ENCODE peak calls at places on chromosomes 4 and X, in seven cellular contexts. One of them, this sample, is unnamed.

GRCh38 chr4:87961993-87962791 is 13.3 kb upstream of the SPP1 start:
- DNase-seq in SK-N-SH: no peak
- DNase-seq in esophagus muscularis mucosa: no peak
- DNase-seq in upper lobe of left lung: no peak
- DNase-seq in stomach: no peak
- DNase-seq in breast epithelium: no peak
- DNase-seq in HCT116: no peak
- DNase-seq in this sample: no peak

GRCh38 chrX:150731795-150732194 is 38.6 kb downstream of the MTMR1 start:
- DNase-seq in upper lobe of left lung: no peak
- DNase-seq in HCT116: no peak
- DNase-seq in esophagus muscularis mucosa: no peak
- DNase-seq in SK-N-SH: no peak
- DNase-seq in breast epithelium: no peak
- DNase-seq in stomach: no peak
- DNase-seq in this sample: no peak

GRCh38 chr4:7167706-7168105 is 24.6 kb upstream of the SORCS2 start:
- DNase-seq in breast epithelium: no peak
- DNase-seq in HCT116: no peak
- DNase-seq in upper lobe of left lung: no peak
- DNase-seq in SK-N-SH: no peak
- DNase-seq in esophagus muscularis mucosa: no peak
- DNase-seq in stomach: no peak
- DNase-seq in this sample: no peak

GRCh38 chr4:148315049-148315448 is 127.2 kb downstream of the NR3C2 start:
- DNase-seq in stomach: no peak
- DNase-seq in upper lobe of left lung: no peak
- DNase-seq in esophagus muscularis mucosa: no peak
- DNase-seq in HCT116: no peak
- DNase-seq in SK-N-SH: no peak
- DNase-seq in breast epithelium: no peak
- DNase-seq in this sample: no peak

GRCh38 chrX:154010330-154011087 is 9.2 kb downstream of the IRAK1 start:
- DNase-seq in HCT116: no peak
- DNase-seq in upper lobe of left lung: peak
- DNase-seq in esophagus muscularis mucosa: no peak
- DNase-seq in stomach: no peak
- DNase-seq in SK-N-SH: no peak
- DNase-seq in breast epithelium: no peak
- DNase-seq in this sample: no peak

GRCh38 chrX:31499120-31499519 is 427.3 kb upstream of the FTHL17 start:
- DNase-seq in HCT116: no peak
- DNase-seq in SK-N-SH: no peak
- DNase-seq in upper lobe of left lung: no peak
- DNase-seq in stomach: no peak
- DNase-seq in breast epithelium: no peak
- DNase-seq in esophagus muscularis mucosa: no peak
- DNase-seq in this sample: no peak

GRCh38 chr4:188106454-188106853 is 2.9 kb downstream of the TRIML2 start:
- DNase-seq in SK-N-SH: peak
- DNase-seq in HCT116: no peak
- DNase-seq in upper lobe of left lung: no peak
- DNase-seq in esophagus muscularis mucosa: no peak
- DNase-seq in stomach: no peak
- DNase-seq in breast epithelium: no peak
- DNase-seq in this sample: no peak

GRCh38 chrX:54810532-54810931 is 3.0 kb downstream of the MAGED2 start:
- DNase-seq in stomach: no peak
- DNase-seq in SK-N-SH: no peak
- DNase-seq in HCT116: no peak
- DNase-seq in esophagus muscularis mucosa: no peak
- DNase-seq in breast epithelium: no peak
- DNase-seq in upper lobe of left lung: no peak
- DNase-seq in this sample: no peak

GRCh38 chr4:180060159-180060889 is 2182.9 kb upstream of the TENM3 start:
- DNase-seq in stomach: no peak
- DNase-seq in breast epithelium: no peak
- DNase-seq in HCT116: no peak
- DNase-seq in upper lobe of left lung: no peak
- DNase-seq in SK-N-SH: peak
- DNase-seq in esophagus muscularis mucosa: no peak
- DNase-seq in this sample: no peak

GRCh38 chrX:46979340-46979739 is 67.1 kb downstream of the JADE3 start:
- DNase-seq in stomach: no peak
- DNase-seq in esophagus muscularis mucosa: no peak
- DNase-seq in SK-N-SH: no peak
- DNase-seq in breast epithelium: no peak
- DNase-seq in upper lobe of left lung: no peak
- DNase-seq in HCT116: peak
- DNase-seq in this sample: no peak

GRCh38 chrX:47483310-47484268 is 567 bp upstream of the ZNF41 start:
- DNase-seq in breast epithelium: no peak
- DNase-seq in SK-N-SH: peak
- DNase-seq in stomach: no peak
- DNase-seq in esophagus muscularis mucosa: no peak
- DNase-seq in upper lobe of left lung: peak
- DNase-seq in HCT116: no peak
- DNase-seq in this sample: peak

GRCh38 chrX:150813922-150814321 is 84.5 kb downstream of the CD99L2 start:
- DNase-seq in upper lobe of left lung: no peak
- DNase-seq in SK-N-SH: no peak
- DNase-seq in breast epithelium: no peak
- DNase-seq in esophagus muscularis mucosa: no peak
- DNase-seq in stomach: no peak
- DNase-seq in HCT116: no peak
- DNase-seq in this sample: no peak

GRCh38 chrX:6557690-6558089 is 22.8 kb upstream of the VCX3A start:
- DNase-seq in upper lobe of left lung: no peak
- DNase-seq in HCT116: no peak
- DNase-seq in stomach: no peak
- DNase-seq in SK-N-SH: no peak
- DNase-seq in breast epithelium: no peak
- DNase-seq in esophagus muscularis mucosa: no peak
- DNase-seq in this sample: no peak

GRCh38 chr4:94801016-94801415 is 43.3 kb downstream of the BMPR1B start:
- DNase-seq in esophagus muscularis mucosa: no peak
- DNase-seq in stomach: no peak
- DNase-seq in HCT116: no peak
- DNase-seq in SK-N-SH: no peak
- DNase-seq in upper lobe of left lung: no peak
- DNase-seq in breast epithelium: no peak
- DNase-seq in this sample: no peak

GRCh38 chrX:119708936-119709335 is 16.0 kb upstream of the SEPTIN6 start:
- DNase-seq in breast epithelium: no peak
- DNase-seq in esophagus muscularis mucosa: no peak
- DNase-seq in stomach: no peak
- DNase-seq in HCT116: no peak
- DNase-seq in SK-N-SH: no peak
- DNase-seq in upper lobe of left lung: no peak
- DNase-seq in this sample: no peak

GRCh38 chr4:42781325-42781724 is 111.2 kb upstream of the GRXCR1 start:
- DNase-seq in breast epithelium: no peak
- DNase-seq in HCT116: no peak
- DNase-seq in stomach: no peak
- DNase-seq in SK-N-SH: no peak
- DNase-seq in esophagus muscularis mucosa: no peak
- DNase-seq in upper lobe of left lung: no peak
- DNase-seq in this sample: no peak

GRCh38 chrX:151505796-151506195 is 57.7 kb upstream of the PASD1 start:
- DNase-seq in SK-N-SH: peak
- DNase-seq in upper lobe of left lung: no peak
- DNase-seq in esophagus muscularis mucosa: no peak
- DNase-seq in breast epithelium: no peak
- DNase-seq in HCT116: peak
- DNase-seq in stomach: no peak
- DNase-seq in this sample: no peak

GRCh38 chrX:148310402-148311200 is 189.8 kb upstream of the AFF2 start:
- DNase-seq in HCT116: no peak
- DNase-seq in esophagus muscularis mucosa: no peak
- DNase-seq in upper lobe of left lung: no peak
- DNase-seq in stomach: no peak
- DNase-seq in SK-N-SH: no peak
- DNase-seq in breast epithelium: no peak
- DNase-seq in this sample: no peak

GRCh38 chr4:152935138-152935537 is 985 bp upstream of the FHDC1 start:
- DNase-seq in esophagus muscularis mucosa: no peak
- DNase-seq in stomach: peak
- DNase-seq in upper lobe of left lung: peak
- DNase-seq in breast epithelium: peak
- DNase-seq in SK-N-SH: no peak
- DNase-seq in HCT116: peak
- DNase-seq in this sample: peak

GRCh38 chr4:61210186-61210939 is 10.2 kb downstream of the ADGRL3 start:
- DNase-seq in breast epithelium: no peak
- DNase-seq in SK-N-SH: no peak
- DNase-seq in stomach: no peak
- DNase-seq in upper lobe of left lung: no peak
- DNase-seq in HCT116: no peak
- DNase-seq in esophagus muscularis mucosa: no peak
- DNase-seq in this sample: no peak

GRCh38 chr4:55055529-55055928 is 69.9 kb downstream of the KDR start:
- DNase-seq in stomach: no peak
- DNase-seq in HCT116: no peak
- DNase-seq in breast epithelium: no peak
- DNase-seq in esophagus muscularis mucosa: no peak
- DNase-seq in SK-N-SH: no peak
- DNase-seq in upper lobe of left lung: no peak
- DNase-seq in this sample: no peak

GRCh38 chrX:85544609-85545008 is 165.1 kb upstream of the POF1B start:
- DNase-seq in HCT116: no peak
- DNase-seq in esophagus muscularis mucosa: no peak
- DNase-seq in breast epithelium: no peak
- DNase-seq in upper lobe of left lung: no peak
- DNase-seq in stomach: no peak
- DNase-seq in SK-N-SH: no peak
- DNase-seq in this sample: no peak

GRCh38 chrX:140766024-140766611 is 56.6 kb downstream of the LINC00632 start:
- DNase-seq in breast epithelium: no peak
- DNase-seq in SK-N-SH: peak
- DNase-seq in esophagus muscularis mucosa: no peak
- DNase-seq in stomach: peak
- DNase-seq in upper lobe of left lung: peak
- DNase-seq in HCT116: no peak
- DNase-seq in this sample: peak

GRCh38 chr4:102783006-102783405 is 22.2 kb upstream of the MANBA start:
- DNase-seq in stomach: no peak
- DNase-seq in SK-N-SH: no peak
- DNase-seq in breast epithelium: no peak
- DNase-seq in upper lobe of left lung: no peak
- DNase-seq in esophagus muscularis mucosa: no peak
- DNase-seq in HCT116: no peak
- DNase-seq in this sample: no peak

GRCh38 chrX:84729809-84730208 is 227.6 kb upstream of the HDX start:
- DNase-seq in stomach: no peak
- DNase-seq in SK-N-SH: peak
- DNase-seq in esophagus muscularis mucosa: no peak
- DNase-seq in HCT116: no peak
- DNase-seq in upper lobe of left lung: no peak
- DNase-seq in breast epithelium: no peak
- DNase-seq in this sample: no peak

DNA sequence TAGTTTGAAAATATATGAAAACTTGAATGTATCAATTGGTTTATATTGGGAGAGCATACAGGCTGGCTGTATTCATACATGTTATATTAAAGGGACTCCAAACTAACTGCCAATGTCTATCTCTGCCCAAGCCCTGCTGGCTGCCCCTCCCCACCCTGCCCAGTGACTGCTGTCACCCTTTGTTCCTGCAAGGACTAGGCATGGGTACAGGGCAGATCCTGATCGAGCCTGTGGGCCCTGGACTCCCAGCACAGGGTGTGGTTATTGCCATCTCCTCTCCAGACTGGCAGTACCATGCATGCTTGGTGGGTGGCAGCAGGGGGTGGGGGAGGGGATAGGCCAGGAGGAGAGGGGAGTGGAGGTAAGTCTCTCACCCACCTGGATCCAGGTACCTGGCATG is 167.5 kb upstream of the RASGEF1B start:
- DNase-seq in HCT116: no peak
- DNase-seq in upper lobe of left lung: no peak
- DNase-seq in breast epithelium: no peak
- DNase-seq in esophagus muscularis mucosa: no peak
- DNase-seq in stomach: no peak
- DNase-seq in SK-N-SH: no peak
- DNase-seq in this sample: no peak
- TF ChIP-seq CTCF in HCT116: no peak
- TF ChIP-seq CTCF in upper lobe of left lung: no peak
- TF ChIP-seq CTCF in breast epithelium: no peak
- TF ChIP-seq CTCF in esophagus muscularis mucosa: no peak
- TF ChIP-seq CTCF in stomach: no peak
- TF ChIP-seq CTCF in SK-N-SH: no peak
- TF ChIP-seq CTCF in this sample: no peak

DNA sequence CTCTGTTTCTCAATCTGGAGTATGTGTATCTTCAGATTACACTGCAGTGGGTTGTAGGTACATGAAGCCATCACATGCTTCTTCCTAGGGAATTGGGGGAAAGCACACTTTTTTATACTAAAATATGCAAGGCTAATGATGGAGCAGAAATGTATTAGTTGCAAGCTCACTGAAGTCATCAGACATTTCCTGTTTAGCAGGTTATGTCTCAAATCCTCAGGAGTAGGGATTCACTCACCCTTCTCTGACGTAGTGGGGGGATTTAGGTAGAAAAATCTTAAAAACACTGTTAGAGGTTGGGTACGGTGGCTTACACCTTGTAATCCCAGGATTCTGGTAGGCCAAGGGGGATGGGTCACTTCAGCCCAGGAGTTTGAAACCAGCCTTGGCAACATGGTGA is 128.4 kb upstream of the GPC4 start:
- DNase-seq in upper lobe of left lung: no peak
- DNase-seq in breast epithelium: no peak
- DNase-seq in HCT116: no peak
- DNase-seq in stomach: no peak
- DNase-seq in esophagus muscularis mucosa: no peak
- DNase-seq in SK-N-SH: no peak
- DNase-seq in this sample: no peak
- H3K27ac ChIP-seq in upper lobe of left lung: no peak
- H3K27ac ChIP-seq in breast epithelium: no peak
- H3K27ac ChIP-seq in HCT116: no peak
- H3K27ac ChIP-seq in stomach: no peak
- H3K27ac ChIP-seq in esophagus muscularis mucosa: no peak
- H3K27ac ChIP-seq in SK-N-SH: no peak
- H3K27ac ChIP-seq in this sample: no peak

GRCh38 chr4:56909083-56909981 is 1.6 kb downstream of the REST start:
- DNase-seq in esophagus muscularis mucosa: no peak
- DNase-seq in breast epithelium: peak
- DNase-seq in HCT116: no peak
- DNase-seq in stomach: peak
- DNase-seq in SK-N-SH: peak
- DNase-seq in upper lobe of left lung: peak
- DNase-seq in this sample: peak
- TF ChIP-seq POLR2AphosphoS5 in esophagus muscularis mucosa: peak
- TF ChIP-seq POLR2AphosphoS5 in breast epithelium: peak
- TF ChIP-seq POLR2AphosphoS5 in HCT116: no peak
- TF ChIP-seq POLR2AphosphoS5 in stomach: no peak
- TF ChIP-seq POLR2AphosphoS5 in SK-N-SH: no peak
- TF ChIP-seq POLR2AphosphoS5 in upper lobe of left lung: no peak
- TF ChIP-seq POLR2AphosphoS5 in this sample: no peak

DNA sequence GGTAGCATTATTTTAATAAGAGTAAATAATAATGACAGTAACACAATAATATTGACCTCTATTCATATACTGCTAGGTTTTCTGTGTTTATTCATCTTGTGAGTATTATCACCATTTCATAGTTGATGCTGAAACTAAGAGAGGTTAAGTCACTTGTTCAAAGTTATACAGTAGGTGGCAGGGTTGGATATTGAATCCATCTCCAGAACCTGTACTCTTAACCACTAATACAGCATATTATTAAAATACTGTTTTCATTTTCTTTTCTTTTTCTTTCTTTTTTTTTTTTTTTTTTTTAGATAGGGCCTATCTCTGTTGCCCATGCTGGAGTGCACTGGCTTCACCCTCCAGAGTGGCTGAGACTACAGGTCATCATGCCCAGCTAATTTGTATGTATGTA is 7.1 kb upstream of the ELF2 start:
- DNase-seq in breast epithelium: no peak
- DNase-seq in stomach: no peak
- DNase-seq in esophagus muscularis mucosa: no peak
- DNase-seq in HCT116: no peak
- DNase-seq in SK-N-SH: no peak
- DNase-seq in upper lobe of left lung: no peak
- DNase-seq in this sample: no peak
- TF ChIP-seq CTCF in breast epithelium: no peak
- TF ChIP-seq CTCF in stomach: no peak
- TF ChIP-seq CTCF in esophagus muscularis mucosa: peak
- TF ChIP-seq CTCF in HCT116: no peak
- TF ChIP-seq CTCF in SK-N-SH: peak
- TF ChIP-seq CTCF in upper lobe of left lung: no peak
- TF ChIP-seq CTCF in this sample: no peak